ENCODE peak calls at places on chromosome 22, in five cellular contexts. A is GM23248; G is neuronal stem cell; K is foreskin fibroblast; M is CD4-positive, alpha-beta T cell. Z is an unnamed sample.
A peak's percentile ranks its signal among the peaks of the same experiment; 100 is the strongest.

GRCh38 chr22:24433868-24434471 is 6.6 kb downstream of the ADORA2A start:
- DNase-seq in K (peak; percentile 30), M (no peak), G (no peak), A (peak; percentile 85), Z (no peak)

GRCh38 chr22:49934144-49934890 is 15.9 kb downstream of the CRELD2 start:
- DNase-seq in G (no peak), K (peak; percentile 20), M (no peak), A (peak; percentile 62), Z (no peak)

GRCh38 chr22:17234144-17234623 is 14.9 kb upstream of the ADA2 start:
- DNase-seq in A (peak; percentile 25), M (no peak), G (peak; percentile 59), K (no peak), Z (no peak)

GRCh38 chr22:46086577-46087335 is 63.6 kb upstream of the PPARA start:
- DNase-seq in M (no peak), K (no peak), A (peak; percentile 86), G (no peak), Z (no peak)

GRCh38 chr22:28442951-28443876 is 236.4 kb downstream of the TTC28 start:
- DNase-seq in A (peak; percentile 86), K (peak; percentile 73), G (peak; percentile 39), M (no peak), Z (no peak)

GRCh38 chr22:50503475-50504145 is 3.9 kb downstream of the LMF2 start:
- DNase-seq in A (no peak), G (no peak), K (no peak), M (no peak), Z (no peak)

GRCh38 chr22:44025171-44026065 is 1.3 kb downstream of the PARVB start:
- DNase-seq in A (peak; percentile 16), K (no peak), M (no peak), G (no peak), Z (no peak)

GRCh38 chr22:34437140-34437539 is 516.9 kb upstream of the LARGE1 start:
- DNase-seq in A (no peak), G (no peak), M (no peak), K (no peak), Z (no peak)